ENCODE peak calls at places on chromosome 13, in ten cellular contexts. H, P, C, Z, R, A, J, D, L and U are unnamed samples.

GRCh38 chr13:89150362-89150761 is 1479.2 kb downstream of the SLITRK5 start:
- DNase-seq in H (no peak), P (no peak), C (no peak), Z (no peak), R (no peak), A (no peak), J (no peak), D (peak; percentile 46), L (no peak), U (no peak)

GRCh38 chr13:111875922-111876321 is 191.0 kb upstream of the SOX1 start:
- DNase-seq in H (no peak), P (no peak), C (no peak), Z (no peak), R (no peak), A (no peak), J (no peak), D (no peak), L (peak; percentile 15), U (no peak)

GRCh38 chr13:75079226-75079625 is 402.7 kb downstream of the TBC1D4 start:
- DNase-seq in H (no peak), P (no peak), C (no peak), Z (no peak), R (no peak), A (no peak), J (no peak), D (peak; percentile 14), L (no peak), U (no peak)

GRCh38 chr13:113178070-113178895 is 19.8 kb downstream of the PROZ start:
- DNase-seq in H (peak; percentile 53), P (no peak), C (no peak), Z (no peak), R (no peak), A (no peak), J (peak; percentile 86), D (peak; percentile 81), L (no peak), U (no peak)

GRCh38 chr13:67416047-67416925 is 186.2 kb upstream of the PCDH9 start:
- DNase-seq in H (peak; percentile 50), P (no peak), C (no peak), Z (no peak), R (peak; percentile 58), A (no peak), J (no peak), D (peak; percentile 54), L (no peak), U (no peak)

GRCh38 chr13:97328222-97328790 is 105.7 kb upstream of the RAP2A start:
- DNase-seq in H (peak; percentile 22), P (no peak), C (no peak), Z (no peak), R (no peak), A (no peak), J (no peak), D (peak; percentile 88), L (no peak), U (no peak)

GRCh38 chr13:88649855-88650254 is 978.7 kb downstream of the SLITRK5 start:
- DNase-seq in H (no peak), P (no peak), C (no peak), Z (no peak), R (no peak), A (no peak), J (no peak), D (no peak), L (no peak), U (no peak)

GRCh38 chr13:97499181-97499580 is 65.2 kb downstream of the RAP2A start:
- DNase-seq in H (no peak), P (no peak), C (no peak), Z (no peak), R (no peak), A (no peak), J (no peak), D (no peak), L (no peak), U (no peak)

GRCh38 chr13:76754414-76754813 is 131.8 kb downstream of the KCTD12 start:
- DNase-seq in H (peak; percentile 88), P (no peak), C (peak; percentile 21), Z (peak; percentile 34), R (no peak), A (no peak), J (no peak), D (peak; percentile 93), L (no peak), U (no peak)

GRCh38 chr13:77184455-77184854 is 142.4 kb downstream of the MYCBP2 start:
- DNase-seq in H (peak; percentile 79), P (no peak), C (no peak), Z (no peak), R (no peak), A (no peak), J (no peak), D (no peak), L (no peak), U (no peak)

GRCh38 chr13:97280478-97280877 is 58.3 kb downstream of the MBNL2 start:
- DNase-seq in H (peak; percentile 42), P (no peak), C (no peak), Z (no peak), R (no peak), A (no peak), J (no peak), D (no peak), L (no peak), U (no peak)

GRCh38 chr13:111460548-111461444 is 140.4 kb downstream of the TEX29 start:
- DNase-seq in H (peak; percentile 1), P (no peak), C (no peak), Z (no peak), R (no peak), A (no peak), J (peak; percentile 12), D (peak; percentile 43), L (peak; percentile 45), U (no peak)

DNA sequence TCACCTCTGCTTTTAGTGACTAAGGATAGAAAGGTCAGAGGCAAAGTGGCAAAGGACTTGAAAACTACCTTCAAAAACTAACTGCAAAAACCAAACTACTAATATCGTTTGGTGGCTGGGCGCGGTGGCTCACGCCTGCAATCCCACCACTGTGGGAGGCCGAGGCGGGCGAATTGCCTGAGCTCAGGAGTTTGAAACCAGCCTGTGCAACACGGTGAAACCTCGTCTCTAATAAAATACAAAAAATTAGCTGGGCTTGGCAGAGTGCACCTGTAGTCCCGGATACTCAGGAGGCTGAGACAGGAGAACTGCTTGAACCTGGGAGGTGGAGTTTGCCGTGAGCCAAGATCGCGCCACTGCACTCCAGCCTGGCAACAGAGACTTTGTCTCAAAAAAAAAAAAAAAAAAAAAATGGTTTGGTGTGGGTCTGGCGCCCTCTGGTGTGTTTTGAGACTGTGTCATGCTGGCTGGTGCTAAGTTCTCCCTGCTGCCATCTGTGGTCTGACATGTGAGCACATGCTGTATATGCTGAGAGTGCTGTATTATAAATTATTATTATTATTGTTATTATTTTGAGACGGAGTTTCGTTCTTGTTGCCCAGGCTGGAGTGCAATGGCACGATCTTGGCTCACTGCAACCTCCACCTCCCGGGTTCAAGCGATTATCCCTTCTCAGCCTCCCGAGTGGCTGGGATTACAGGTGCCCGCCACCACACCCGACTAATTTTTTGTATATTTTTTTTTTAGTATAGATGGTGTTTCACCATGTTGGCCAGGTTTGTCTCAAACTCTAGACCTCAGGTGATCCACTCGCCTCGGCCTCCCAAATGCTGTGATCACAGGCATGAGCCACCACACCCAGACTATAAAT is 36.0 kb upstream of the RNF17 start:
- DNase-seq in H (peak; percentile 91), P (peak; percentile 51), C (peak; percentile 70), Z (no peak), R (peak; percentile 51), A (no peak), J (peak; percentile 46), D (peak; percentile 93), L (peak; percentile 74), U (no peak)
- TF ChIP-seq CTCF in H (peak; percentile 84), P (peak; percentile 89), C (peak; percentile 68), Z (peak; percentile 15), R (peak; percentile 80), A (peak; percentile 82), J (peak; percentile 80), D (peak; percentile 77), L (peak; percentile 96), U (no peak)

DNA sequence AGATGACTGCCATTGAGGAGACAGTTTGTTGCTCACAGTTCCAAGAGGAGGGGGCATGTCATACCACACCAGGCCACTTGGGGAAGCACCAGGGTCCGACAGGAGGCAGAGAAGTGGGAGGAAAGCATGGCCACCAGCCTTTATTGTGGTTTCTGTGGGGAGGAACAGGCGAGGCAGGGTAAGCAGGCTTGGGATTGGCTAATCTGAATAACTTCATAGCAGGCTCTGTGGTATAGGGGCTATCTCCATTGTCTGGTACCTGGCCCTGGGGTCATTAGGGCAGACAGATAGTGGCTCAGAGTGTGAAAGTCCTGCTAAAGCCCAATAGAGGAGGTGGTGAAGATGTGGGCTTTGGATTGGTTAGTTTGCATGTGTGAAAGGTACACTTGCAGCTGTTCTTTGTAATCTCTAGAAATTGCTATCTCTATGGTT is 35.5 kb downstream of the CBY2 start:
- DNase-seq in H (no peak), P (no peak), C (no peak), Z (no peak), R (no peak), A (no peak), J (no peak), D (no peak), L (no peak), U (no peak)
- TF ChIP-seq CTCF in H (no peak), P (no peak), C (no peak), Z (no peak), R (no peak), A (no peak), J (peak; percentile 22), D (peak; percentile 16), L (no peak), U (no peak)

GRCh38 chr13:110272651-110273050 is 34.3 kb downstream of the COL4A1 start:
- DNase-seq in H (no peak), P (no peak), C (no peak), Z (no peak), R (no peak), A (no peak), J (no peak), D (no peak), L (no peak), U (no peak)

GRCh38 chr13:110270507-110270906 is 36.5 kb downstream of the COL4A1 start:
- DNase-seq in H (no peak), P (no peak), C (no peak), Z (peak; percentile 9), R (no peak), A (no peak), J (no peak), D (no peak), L (no peak), U (no peak)

GRCh38 chr13:110269509-110270185 is 37.3 kb downstream of the COL4A1 start:
- DNase-seq in H (no peak), P (no peak), C (no peak), Z (peak; percentile 12), R (no peak), A (no peak), J (no peak), D (no peak), L (no peak), U (no peak)

GRCh38 chr13:110272227-110272626 is 34.7 kb downstream of the COL4A1 start:
- DNase-seq in H (no peak), P (no peak), C (no peak), Z (no peak), R (no peak), A (no peak), J (no peak), D (no peak), L (no peak), U (no peak)

GRCh38 chr13:110271313-110271712 is 35.6 kb downstream of the COL4A1 start:
- DNase-seq in H (no peak), P (no peak), C (no peak), Z (peak; percentile 12), R (no peak), A (no peak), J (no peak), D (no peak), L (no peak), U (no peak)
- TF ChIP-seq CTCF in H (no peak), P (no peak), C (no peak), Z (no peak), R (no peak), A (no peak), J (no peak), D (no peak), L (no peak), U (no peak)

GRCh38 chr13:21913010-21913409 is 242.1 kb downstream of the FGF9 start:
- DNase-seq in H (no peak), P (no peak), C (no peak), Z (no peak), R (no peak), A (no peak), J (no peak), D (no peak), L (no peak), U (no peak)
- TF ChIP-seq CTCF in H (no peak), P (no peak), C (no peak), Z (no peak), R (no peak), A (no peak), J (no peak), D (no peak), L (no peak), U (no peak)